ENCODE peak calls at places on chromosomes 1 and 21, in ten cellular contexts. Y is activated naive CD8-positive, alpha-beta T cell treated with anti-CD3 and anti-CD28 coated beads, Interleukin-2, amount 50 U/mL, for 24 hours; I is H9; B is HTR-8/SVneo; V is Ammon's horn; X is neural crest cell; O is KBM-7; L is omental fat pad; H is amygdala; Q is cardiac fibroblast. J is an unnamed sample.

GRCh38 chr1:203264052-203264501 is 34.6 kb upstream of the CHIT1 start:
- DNase-seq in O (no peak), H (no peak), Q (no peak), I (no peak), Y (no peak), V (no peak), L (no peak), X (no peak), B (no peak), J (no peak)

GRCh38 chr1:83998205-83998598 is 730 bp downstream of the TTLL7 start:
- DNase-seq in L (no peak), O (peak), Y (no peak), H (no peak), V (no peak), X (no peak), Q (peak), I (no peak), B (no peak), J (no peak)

GRCh38 chr1:9028921-9029715 is 2.9 kb upstream of the SLC2A7 start:
- DNase-seq in I (no peak), V (no peak), B (no peak), Q (peak), L (no peak), X (no peak), H (no peak), O (no peak), Y (no peak), J (no peak)

GRCh38 chr1:3712573-3713535 is 39.4 kb upstream of the CCDC27 start:
- DNase-seq in Q (no peak), Y (no peak), V (peak), I (no peak), O (no peak), X (no peak), L (no peak), B (no peak), H (peak), J (no peak)

GRCh38 chr1:23539698-23540266 is 8.7 kb upstream of the E2F2 start:
- DNase-seq in X (peak), Q (peak), L (peak), B (peak), I (peak), H (peak), V (peak), Y (peak), O (peak), J (peak)

GRCh38 chr21:33362044-33362555 is 37.3 kb downstream of the IFNAR1 start:
- DNase-seq in B (no peak), X (no peak), L (no peak), Y (peak), V (peak), O (peak), Q (no peak), H (no peak), I (peak), J (peak)

GRCh38 chr21:46562472-46562871 is 42.4 kb downstream of the S100B start:
- DNase-seq in L (no peak), Q (no peak), X (no peak), I (no peak), H (no peak), B (no peak), Y (no peak), V (no peak), O (no peak), J (no peak)

GRCh38 chr1:61125263-61125662 is 42.9 kb downstream of the NFIA start:
- DNase-seq in L (no peak), B (no peak), O (no peak), V (no peak), Y (no peak), H (no peak), X (no peak), I (no peak), Q (no peak), J (no peak)

GRCh38 chr21:17391811-17392340 is 121.0 kb upstream of the CXADR start:
- DNase-seq in X (no peak), Y (no peak), I (no peak), O (no peak), L (no peak), Q (no peak), B (no peak), H (no peak), V (no peak), J (no peak)

GRCh38 chr1:92441316-92442311 is 45.1 kb downstream of the GFI1 start:
- DNase-seq in Y (no peak), X (no peak), L (no peak), I (peak), O (no peak), B (no peak), Q (no peak), V (no peak), H (no peak), J (no peak)

GRCh38 chr1:246450485-246451251 is 56.4 kb downstream of the SMYD3 start:
- DNase-seq in V (peak), L (no peak), O (peak), Q (peak), X (no peak), Y (no peak), I (no peak), H (no peak), B (peak), J (no peak)

GRCh38 chr1:168728452-168729404 is at the start of gene DPT:
- DNase-seq in L (no peak), O (no peak), I (no peak), Y (no peak), V (no peak), H (no peak), Q (peak), B (no peak), X (no peak), J (no peak)

GRCh38 chr1:48039088-48040049 is 42.2 kb upstream of the TRABD2B start:
- DNase-seq in L (no peak), Q (no peak), I (no peak), Y (no peak), B (no peak), H (no peak), X (no peak), O (no peak), V (peak), J (no peak)

GRCh38 chr21:45862544-45863207 is 118.9 kb upstream of the COL6A1 start:
- DNase-seq in X (no peak), I (no peak), V (no peak), H (no peak), O (no peak), L (no peak), Y (no peak), Q (no peak), B (no peak), J (no peak)

GRCh38 chr1:18739956-18740355 is 109.3 kb downstream of the PAX7 start:
- DNase-seq in O (no peak), I (no peak), X (no peak), B (no peak), L (no peak), Q (no peak), V (no peak), Y (no peak), H (no peak), J (no peak)

GRCh38 chr21:38768385-38769071 is 37.2 kb upstream of the ETS2 start:
- DNase-seq in X (no peak), V (no peak), L (no peak), B (no peak), Q (peak), H (no peak), O (no peak), I (no peak), Y (peak), J (no peak)

GRCh38 chr1:21289700-21290545 is at the start of gene ECE1:
- DNase-seq in H (no peak), V (no peak), B (peak), X (peak), L (no peak), O (no peak), Q (no peak), I (peak), Y (peak), J (peak)

GRCh38 chr1:2204384-2205190 is 10.0 kb upstream of the FAAP20 start:
- DNase-seq in O (peak), I (peak), Q (peak), B (peak), Y (no peak), V (peak), L (no peak), H (peak), X (peak), J (peak)

GRCh38 chr1:235100124-235100801 is 28.4 kb downstream of the TOMM20 start:
- DNase-seq in I (peak), Y (peak), B (no peak), L (no peak), O (no peak), V (no peak), H (no peak), X (no peak), Q (no peak), J (no peak)

GRCh38 chr1:115078708-115079107 is 10.6 kb downstream of the TSPAN2 start:
- DNase-seq in L (no peak), I (no peak), V (no peak), Q (no peak), Y (no peak), O (no peak), X (no peak), B (no peak), H (no peak), J (no peak)

GRCh38 chr1:46757256-46757955 is 38.5 kb upstream of the EFCAB14 start:
- DNase-seq in L (no peak), Q (peak), B (no peak), I (peak), X (no peak), Y (no peak), H (no peak), O (no peak), V (no peak), J (no peak)

GRCh38 chr1:167116174-167116573 is 22.3 kb downstream of the STYXL2 start:
- DNase-seq in L (no peak), B (no peak), H (no peak), X (no peak), V (no peak), O (no peak), Q (no peak), Y (no peak), I (no peak), J (no peak)

GRCh38 chr1:20124451-20125057 is 5.2 kb upstream of the PLA2G2D start:
- DNase-seq in X (no peak), I (no peak), Q (peak), B (peak), L (peak), Y (no peak), H (no peak), V (no peak), O (peak), J (no peak)

GRCh38 chr1:186682721-186683120 is 2.5 kb upstream of the PTGS2 start:
- DNase-seq in O (peak), Y (no peak), X (no peak), B (no peak), Q (peak), L (no peak), V (no peak), H (no peak), I (no peak), J (no peak)

GRCh38 chr1:121587230-121587569 is 402.4 kb downstream of the SRGAP2C start:
- DNase-seq in H (no peak), L (no peak), V (no peak), Y (no peak), B (no peak), X (no peak), Q (no peak), I (no peak), O (no peak), J (no peak)

GRCh38 chr1:152964536-152964935 is 5.9 kb upstream of the SPRR4 start:
- DNase-seq in B (no peak), I (no peak), H (no peak), Y (no peak), V (no peak), X (no peak), L (no peak), O (no peak), Q (no peak), J (no peak)

GRCh38 chr1:177181280-177181630 is 10.5 kb downstream of the BRINP2 start:
- DNase-seq in V (no peak), X (no peak), B (no peak), Q (no peak), O (no peak), H (no peak), L (no peak), Y (no peak), I (peak), J (no peak)

GRCh38 chr1:229270547-229271447 is at the start of gene RAB4A:
- DNase-seq in Y (peak), I (peak), V (peak), O (peak), L (peak), H (peak), X (peak), B (peak), Q (peak), J (peak)

GRCh38 chr1:235821361-235821981 is 45.2 kb downstream of the LYST start:
- DNase-seq in I (no peak), X (no peak), V (no peak), L (no peak), O (no peak), H (no peak), Y (no peak), Q (peak), B (no peak), J (no peak)

GRCh38 chr1:96538001-96538649 is 183.5 kb upstream of the PTBP2 start:
- DNase-seq in L (no peak), O (no peak), V (peak), X (no peak), Y (no peak), H (no peak), B (no peak), Q (peak), I (peak), J (no peak)

GRCh38 chr1:84887261-84887934 is 5.6 kb downstream of the LPAR3 start:
- DNase-seq in Y (no peak), Q (peak), H (no peak), B (no peak), L (no peak), V (no peak), X (no peak), O (no peak), I (no peak), J (no peak)

GRCh38 chr1:53754484-53755312 is 15.7 kb upstream of the GLIS1 start:
- DNase-seq in V (peak), Q (peak), I (peak), X (peak), H (no peak), O (peak), Y (peak), L (no peak), B (peak), J (no peak)

GRCh38 chr1:165828103-165828558 is 717 bp downstream of the UCK2 start:
- DNase-seq in V (peak), Y (peak), L (no peak), O (peak), X (peak), I (peak), B (peak), Q (no peak), H (no peak), J (peak)

GRCh38 chr1:98325646-98326441 is 335.7 kb upstream of the SNX7 start:
- DNase-seq in L (peak), Y (no peak), V (peak), B (no peak), I (no peak), O (no peak), H (no peak), Q (peak), X (no peak), J (no peak)

GRCh38 chr1:3564921-3565831 is 46.1 kb downstream of the MEGF6 start:
- DNase-seq in B (peak), O (peak), Y (peak), L (no peak), V (no peak), X (peak), Q (peak), H (no peak), I (peak), J (peak)

GRCh38 chr1:26912147-26912490 is 1.7 kb downstream of the NR0B2 start:
- DNase-seq in H (no peak), V (no peak), I (no peak), B (no peak), X (no peak), Q (no peak), Y (no peak), L (no peak), O (no peak), J (no peak)

GRCh38 chr1:58755468-58755872 is 28.4 kb downstream of the JUN start:
- DNase-seq in B (peak), V (peak), Q (peak), X (no peak), Y (peak), L (no peak), H (no peak), O (peak), I (no peak), J (no peak)

GRCh38 chr1:8497196-8497878 is 179.4 kb downstream of the SLC45A1 start:
- DNase-seq in H (no peak), V (no peak), B (peak), Q (peak), Y (no peak), O (no peak), X (no peak), I (no peak), L (no peak), J (no peak)

J was measured in naive thymus-derived CD8-positive, alpha-beta T cell.